ENCODE peak calls at places on chromosomes 7 and 10, in five cellular contexts. One of them, this sample, is unnamed. For H3K4me1, the result is how much of the 10 kb centered on the place peaks cover.

GRCh38 chr10:79403441-79404230 is 41.8 kb downstream of the ZCCHC24 start:
- DNase-seq in small intestine: no peak
- DNase-seq in astrocyte: peak
- DNase-seq in right lobe of liver: peak
- DNase-seq in aorta: peak
- DNase-seq in this sample: peak

GRCh38 chr10:46285300-46285699 is 1.5 kb upstream of the ANTXRL start:
- DNase-seq in aorta: no peak
- DNase-seq in astrocyte: no peak
- DNase-seq in small intestine: no peak
- DNase-seq in right lobe of liver: no peak
- DNase-seq in this sample: no peak

GRCh38 chr7:30977896-30978564 is 14.3 kb downstream of the GHRHR start:
- DNase-seq in astrocyte: no peak
- DNase-seq in small intestine: peak
- DNase-seq in aorta: peak
- DNase-seq in right lobe of liver: peak
- DNase-seq in this sample: no peak

GRCh38 chr10:97640868-97641811 is 669 bp downstream of the PI4K2A start:
- DNase-seq in aorta: peak
- DNase-seq in right lobe of liver: peak
- DNase-seq in small intestine: peak
- DNase-seq in astrocyte: peak
- DNase-seq in this sample: peak

GRCh38 chr7:68938151-68938550 is 660.1 kb upstream of the AUTS2 start:
- DNase-seq in aorta: no peak
- DNase-seq in right lobe of liver: no peak
- DNase-seq in small intestine: no peak
- DNase-seq in astrocyte: no peak
- DNase-seq in this sample: no peak

GRCh38 chr10:95295031-95295755 is 4.4 kb upstream of the PDLIM1 start:
- DNase-seq in small intestine: peak
- DNase-seq in aorta: peak
- DNase-seq in right lobe of liver: peak
- DNase-seq in astrocyte: peak
- DNase-seq in this sample: peak

GRCh38 chr10:93495654-93496321 is 624 bp upstream of the CEP55 start:
- DNase-seq in astrocyte: no peak
- DNase-seq in aorta: no peak
- DNase-seq in right lobe of liver: peak
- DNase-seq in small intestine: peak
- DNase-seq in this sample: no peak

GRCh38 chr10:79333513-79333912 is 13.8 kb upstream of the PPIF start:
- DNase-seq in aorta: no peak
- DNase-seq in astrocyte: peak
- DNase-seq in right lobe of liver: no peak
- DNase-seq in small intestine: no peak
- DNase-seq in this sample: no peak

GRCh38 chr7:106858618-106859532 is 6.2 kb upstream of the PIK3CG start:
- DNase-seq in astrocyte: no peak
- DNase-seq in aorta: peak
- DNase-seq in small intestine: peak
- DNase-seq in right lobe of liver: peak
- DNase-seq in this sample: peak

GRCh38 chr7:149624006-149624405 is 126.4 kb upstream of the ZNF746 start:
- DNase-seq in small intestine: peak
- DNase-seq in aorta: no peak
- DNase-seq in astrocyte: no peak
- DNase-seq in right lobe of liver: peak
- DNase-seq in this sample: no peak

GRCh38 chr10:67259319-67259929 is 333.6 kb downstream of the LRRTM3 start:
- DNase-seq in aorta: no peak
- DNase-seq in astrocyte: no peak
- DNase-seq in small intestine: peak
- DNase-seq in right lobe of liver: no peak
- DNase-seq in this sample: no peak

DNA sequence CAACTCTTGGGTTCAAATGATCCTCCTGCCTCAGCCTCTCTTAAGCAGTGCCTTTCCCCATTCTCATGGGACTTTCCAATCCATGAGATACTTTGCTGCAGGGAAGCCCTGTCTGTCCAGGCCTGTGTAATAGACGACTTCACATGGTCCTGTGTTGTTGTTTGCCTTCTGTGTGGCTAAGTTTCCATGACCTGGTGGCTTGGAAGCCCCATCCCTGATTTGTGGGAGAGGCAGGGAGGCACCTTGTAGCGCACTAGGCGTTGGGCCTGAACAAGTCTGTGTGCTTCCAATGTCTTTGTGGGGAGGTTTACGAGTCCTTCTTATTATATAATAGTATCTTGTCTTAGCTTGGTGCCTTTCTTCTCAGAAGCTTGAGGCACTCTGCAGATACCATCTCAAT is 49.1 kb downstream of the TCF7L2 start:
- DNase-seq in aorta: no peak
- DNase-seq in small intestine: no peak
- DNase-seq in right lobe of liver: no peak
- DNase-seq in astrocyte: no peak
- DNase-seq in this sample: no peak
- H3K27ac ChIP-seq in aorta: no peak
- H3K27ac ChIP-seq in small intestine: no peak
- H3K27ac ChIP-seq in right lobe of liver: no peak
- H3K27ac ChIP-seq in astrocyte: no peak
- H3K27ac ChIP-seq in this sample: no peak

GRCh38 chr7:3265388-3265787 is 35.7 kb upstream of the SDK1 start:
- DNase-seq in astrocyte: no peak
- DNase-seq in aorta: no peak
- DNase-seq in right lobe of liver: no peak
- DNase-seq in small intestine: no peak
- DNase-seq in this sample: no peak

GRCh38 chr7:3264693-3265339 is 36.2 kb upstream of the SDK1 start:
- DNase-seq in right lobe of liver: no peak
- DNase-seq in astrocyte: no peak
- DNase-seq in aorta: no peak
- DNase-seq in small intestine: no peak
- DNase-seq in this sample: no peak

GRCh38 chr7:3267928-3268690 is 32.9 kb upstream of the SDK1 start:
- DNase-seq in small intestine: no peak
- DNase-seq in right lobe of liver: no peak
- DNase-seq in astrocyte: peak
- DNase-seq in aorta: no peak
- DNase-seq in this sample: no peak

GRCh38 chr7:3270362-3270761 is 30.7 kb upstream of the SDK1 start:
- DNase-seq in small intestine: no peak
- DNase-seq in right lobe of liver: no peak
- DNase-seq in aorta: no peak
- DNase-seq in astrocyte: no peak
- DNase-seq in this sample: no peak

DNA sequence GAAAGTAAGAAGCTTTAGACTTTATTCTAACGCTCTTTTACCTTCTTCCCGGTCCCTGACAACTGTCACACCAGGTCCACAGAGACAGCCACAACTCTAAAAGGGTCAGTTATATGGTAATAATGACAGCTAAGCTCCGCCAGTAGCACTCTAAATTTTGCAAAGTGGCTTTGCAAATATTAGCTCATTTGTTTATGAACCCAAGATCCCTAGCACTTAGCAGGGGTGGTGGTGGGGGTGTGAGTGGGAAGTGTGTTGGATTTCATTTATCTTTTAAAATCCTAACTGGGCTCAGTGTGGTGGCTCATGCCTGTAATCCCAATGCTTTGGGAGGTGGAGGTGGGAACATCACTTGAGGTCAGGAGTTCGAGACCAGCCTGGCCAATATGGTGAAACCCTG is 34.8 kb upstream of the SDK1 start:
- DNase-seq in astrocyte: no peak
- DNase-seq in small intestine: no peak
- DNase-seq in right lobe of liver: no peak
- DNase-seq in aorta: no peak
- DNase-seq in this sample: no peak
- H3K4me1 ChIP-seq in astrocyte: under half
- H3K4me1 ChIP-seq in small intestine: under half
- H3K4me1 ChIP-seq in right lobe of liver: under half
- H3K4me1 ChIP-seq in aorta: under half
- H3K4me1 ChIP-seq in this sample: under half

GRCh38 chr7:92631067-92631829 is 41.1 kb upstream of the FAM133B start:
- DNase-seq in astrocyte: no peak
- DNase-seq in small intestine: no peak
- DNase-seq in right lobe of liver: no peak
- DNase-seq in aorta: no peak
- DNase-seq in this sample: no peak

GRCh38 chr7:92633211-92633906 is 43.2 kb upstream of the FAM133B start:
- DNase-seq in astrocyte: peak
- DNase-seq in small intestine: peak
- DNase-seq in right lobe of liver: no peak
- DNase-seq in aorta: no peak
- DNase-seq in this sample: no peak

GRCh38 chr7:92629779-92630178 is 39.6 kb upstream of the FAM133B start:
- DNase-seq in right lobe of liver: no peak
- DNase-seq in astrocyte: no peak
- DNase-seq in aorta: no peak
- DNase-seq in small intestine: no peak
- DNase-seq in this sample: no peak

GRCh38 chr7:92632791-92633190 is 42.6 kb upstream of the FAM133B start:
- DNase-seq in right lobe of liver: no peak
- DNase-seq in astrocyte: no peak
- DNase-seq in aorta: no peak
- DNase-seq in small intestine: no peak
- DNase-seq in this sample: no peak

DNA sequence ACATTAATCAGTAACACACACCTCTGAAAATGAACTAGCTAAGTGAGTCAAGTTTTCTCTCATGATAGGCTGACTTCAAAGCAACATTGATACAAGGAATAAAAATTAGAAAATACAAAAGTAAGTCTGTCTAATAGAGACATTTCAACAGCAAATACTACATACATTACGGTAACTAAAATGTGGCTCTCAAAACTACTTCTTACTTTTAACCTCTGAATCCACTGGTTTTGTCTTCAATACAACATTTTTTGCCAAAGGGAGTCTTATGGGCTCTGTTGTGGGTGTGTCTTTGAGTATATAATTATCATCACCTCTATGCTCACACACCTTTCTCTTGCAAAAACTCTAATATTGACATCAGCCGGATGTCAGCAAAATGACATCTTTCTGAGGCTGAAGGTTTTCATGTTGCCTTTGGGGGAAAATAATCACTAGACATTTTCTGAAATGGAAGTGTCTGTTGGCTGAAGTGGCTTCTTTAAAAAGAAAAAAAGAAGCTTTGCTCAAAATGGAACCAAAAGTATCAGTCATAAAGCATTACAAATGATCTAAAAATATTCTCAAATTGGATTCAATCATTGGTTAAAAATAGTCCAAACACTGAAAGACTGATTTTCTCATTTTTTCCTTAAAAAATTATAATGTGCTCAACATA is 41.8 kb upstream of the FAM133B start:
- DNase-seq in small intestine: no peak
- DNase-seq in aorta: no peak
- DNase-seq in astrocyte: no peak
- DNase-seq in right lobe of liver: no peak
- DNase-seq in this sample: no peak
- H3K27ac ChIP-seq in small intestine: no peak
- H3K27ac ChIP-seq in aorta: no peak
- H3K27ac ChIP-seq in astrocyte: peak
- H3K27ac ChIP-seq in right lobe of liver: no peak
- H3K27ac ChIP-seq in this sample: peak

GRCh38 chr10:77204171-77204570 is 433.4 kb downstream of the KCNMA1 start:
- DNase-seq in small intestine: no peak
- DNase-seq in aorta: no peak
- DNase-seq in right lobe of liver: no peak
- DNase-seq in astrocyte: no peak
- DNase-seq in this sample: no peak
- H3K4me1 ChIP-seq in small intestine: under half
- H3K4me1 ChIP-seq in aorta: under half
- H3K4me1 ChIP-seq in right lobe of liver: under half
- H3K4me1 ChIP-seq in astrocyte: under half
- H3K4me1 ChIP-seq in this sample: under half

GRCh38 chr10:43753397-43754061 is 104.8 kb upstream of the ZNF32 start:
- DNase-seq in astrocyte: no peak
- DNase-seq in aorta: no peak
- DNase-seq in small intestine: no peak
- DNase-seq in right lobe of liver: no peak
- DNase-seq in this sample: no peak

GRCh38 chr10:43759216-43759615 is 110.5 kb upstream of the ZNF32 start:
- DNase-seq in small intestine: no peak
- DNase-seq in right lobe of liver: no peak
- DNase-seq in aorta: no peak
- DNase-seq in astrocyte: no peak
- DNase-seq in this sample: no peak

GRCh38 chr10:43752682-43753081 is 104.0 kb upstream of the ZNF32 start:
- DNase-seq in small intestine: no peak
- DNase-seq in astrocyte: no peak
- DNase-seq in right lobe of liver: no peak
- DNase-seq in aorta: no peak
- DNase-seq in this sample: no peak

GRCh38 chr10:43754569-43755260 is 106.0 kb upstream of the ZNF32 start:
- DNase-seq in aorta: no peak
- DNase-seq in right lobe of liver: no peak
- DNase-seq in small intestine: no peak
- DNase-seq in astrocyte: no peak
- DNase-seq in this sample: no peak

DNA sequence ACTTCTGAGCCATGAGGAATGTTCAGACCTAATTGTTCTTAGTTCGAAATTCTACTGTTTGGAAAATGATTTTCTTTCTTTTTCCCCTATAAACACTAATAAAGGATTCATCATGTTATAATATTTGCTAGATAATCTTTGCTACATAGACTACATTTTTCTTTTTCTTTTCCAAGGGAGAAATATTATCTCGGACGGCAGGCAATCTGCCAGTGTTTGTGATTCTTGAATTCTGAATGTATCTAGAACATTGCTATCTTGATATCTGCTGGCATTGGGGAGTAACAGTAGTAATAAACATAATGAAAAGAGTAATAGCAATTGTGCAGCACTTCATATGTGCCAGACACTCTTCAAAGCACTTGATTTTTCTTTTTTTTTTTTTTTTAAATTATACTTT is 107.7 kb upstream of the ZNF32 start:
- DNase-seq in aorta: no peak
- DNase-seq in astrocyte: no peak
- DNase-seq in small intestine: no peak
- DNase-seq in right lobe of liver: no peak
- DNase-seq in this sample: no peak
- H3K27ac ChIP-seq in aorta: no peak
- H3K27ac ChIP-seq in astrocyte: no peak
- H3K27ac ChIP-seq in small intestine: no peak
- H3K27ac ChIP-seq in right lobe of liver: no peak
- H3K27ac ChIP-seq in this sample: no peak

GRCh38 chr10:69911571-69912528 is 110.1 kb downstream of the COL13A1 start:
- DNase-seq in small intestine: no peak
- DNase-seq in aorta: no peak
- DNase-seq in astrocyte: no peak
- DNase-seq in right lobe of liver: no peak
- DNase-seq in this sample: peak
- H3K4me1 ChIP-seq in small intestine: under half
- H3K4me1 ChIP-seq in aorta: under half
- H3K4me1 ChIP-seq in astrocyte: under half
- H3K4me1 ChIP-seq in right lobe of liver: under half
- H3K4me1 ChIP-seq in this sample: under half